ENCODE peak calls at places on chromosomes 4 and X, in eight cellular contexts. F is NCI-H1694 treated with DMSO at 0.1 percent for 48 hours, D is A673, M is HT1080, U is ureter, J is cardiac muscle cell, E is SJSA1, A is astrocyte. W is an unnamed sample.

GRCh38 chrX:151153086-151153485 is 23.3 kb upstream of the GPR50 start:
- DNase-seq in M (peak; percentile 65), J (peak; percentile 34), F (no peak), A (peak; percentile 20), U (no peak), D (peak; percentile 8), E (no peak), W (no peak)

GRCh38 chr4:82499705-82500104 is 62.1 kb downstream of the TMEM150C start:
- DNase-seq in U (no peak), E (no peak), J (no peak), D (no peak), F (peak; percentile 52), M (no peak), A (no peak), W (no peak)

GRCh38 chr4:155442267-155443105 is 65.7 kb upstream of the MAP9 start:
- DNase-seq in M (peak; percentile 64), A (peak; percentile 41), F (peak; percentile 19), E (peak; percentile 57), D (peak; percentile 70), J (peak; percentile 84), U (peak; percentile 83), W (peak; percentile 23)

GRCh38 chr4:127410201-127410600 is 222.6 kb upstream of the INTU start:
- DNase-seq in M (no peak), J (no peak), U (no peak), A (no peak), E (no peak), F (no peak), D (no peak), W (no peak)

GRCh38 chrX:1185556-1185955 is 26.9 kb downstream of the CRLF2 start:
- DNase-seq in D (no peak), U (no peak), J (no peak), E (peak; percentile 18), M (no peak), F (no peak), A (no peak), W (no peak)

GRCh38 chr4:77827343-77827742 is 8.2 kb upstream of the CNOT6L start:
- DNase-seq in J (no peak), M (no peak), U (no peak), A (no peak), D (no peak), F (no peak), E (no peak), W (no peak)

GRCh38 chr4:779555-779954 is 46.4 kb downstream of the CPLX1 start:
- DNase-seq in D (no peak), J (no peak), E (no peak), A (no peak), M (no peak), U (no peak), F (no peak), W (no peak)

GRCh38 chr4:40845136-40845910 is 95.6 kb downstream of the NSUN7 start:
- DNase-seq in M (no peak), J (peak; percentile 37), E (no peak), F (no peak), D (no peak), U (no peak), A (no peak), W (no peak)

GRCh38 chr4:137881641-137882040 is 349.3 kb upstream of the PCDH18 start:
- DNase-seq in D (no peak), U (no peak), M (no peak), F (no peak), J (no peak), E (no peak), A (no peak), W (no peak)

GRCh38 chr4:139641218-139641617 is 24.4 kb upstream of the MGST2 start:
- DNase-seq in D (no peak), J (no peak), A (peak; percentile 67), F (no peak), U (no peak), E (no peak), M (peak; percentile 46), W (no peak)

GRCh38 chrX:135213200-135213844 is 38.5 kb upstream of the ETDA start:
- DNase-seq in J (no peak), A (no peak), D (no peak), U (no peak), F (no peak), E (no peak), M (no peak), W (no peak)

GRCh38 chr4:65943076-65943475 is 272.8 kb upstream of the EPHA5 start:
- DNase-seq in M (peak; percentile 82), F (no peak), J (peak; percentile 89), A (peak; percentile 89), D (peak; percentile 57), U (no peak), E (peak; percentile 61), W (peak; percentile 83)

GRCh38 chr4:109164011-109164410 is 138.4 kb downstream of the COL25A1 start:
- DNase-seq in D (peak; percentile 61), M (no peak), J (peak; percentile 76), F (no peak), A (peak; percentile 61), E (no peak), U (no peak), W (no peak)

GRCh38 chr4:133151301-133151680 is 2.2 kb downstream of the PCDH10 start:
- DNase-seq in M (no peak), E (no peak), F (no peak), D (peak; percentile 64), U (no peak), J (peak; percentile 39), A (peak; percentile 30), W (no peak)

GRCh38 chr4:129179276-129179675 is 83.3 kb downstream of the C4orf33 start:
- DNase-seq in U (no peak), F (no peak), A (no peak), J (no peak), E (no peak), D (no peak), M (no peak), W (no peak)

GRCh38 chr4:82419451-82419850 is 10.8 kb downstream of the HNRNPDL start:
- DNase-seq in D (peak; percentile 24), A (no peak), J (no peak), U (no peak), M (no peak), E (no peak), F (no peak), W (no peak)

GRCh38 chr4:78149737-78150136 is 92.6 kb downstream of the FRAS1 start:
- DNase-seq in F (no peak), E (no peak), D (no peak), J (peak; percentile 31), M (no peak), A (no peak), U (no peak), W (no peak)

GRCh38 chr4:140611854-140612253 is 43.1 kb upstream of the UCP1 start:
- DNase-seq in U (no peak), E (no peak), M (peak; percentile 16), J (no peak), A (no peak), D (no peak), F (no peak), W (no peak)

GRCh38 chr4:11293866-11294265 is 134.8 kb downstream of the HS3ST1 start:
- DNase-seq in E (no peak), A (peak; percentile 50), F (no peak), D (no peak), J (peak; percentile 24), M (no peak), U (no peak), W (no peak)

GRCh38 chrX:11478036-11478435 is 184.8 kb downstream of the AMELX start:
- DNase-seq in M (no peak), A (no peak), U (no peak), D (no peak), E (no peak), F (no peak), J (no peak), W (no peak)

GRCh38 chr4:21134994-21135393 is 434.7 kb downstream of the PACRGL start:
- DNase-seq in D (peak; percentile 37), E (no peak), J (peak; percentile 5), U (no peak), A (peak; percentile 6), F (peak; percentile 17), M (peak; percentile 44), W (no peak)

GRCh38 chr4:77193511-77194236 is 36.7 kb downstream of the CCNG2 start:
- DNase-seq in M (no peak), E (no peak), J (no peak), A (no peak), F (no peak), U (peak; percentile 61), D (no peak), W (no peak)

GRCh38 chrX:131199086-131199485 is 90.0 kb downstream of the IGSF1 start:
- DNase-seq in M (peak; percentile 1), D (no peak), J (no peak), A (no peak), F (no peak), E (no peak), U (no peak), W (no peak)

GRCh38 chr4:5165419-5166369 is 114.4 kb downstream of the STK32B start:
- DNase-seq in E (peak; percentile 70), M (peak; percentile 79), A (peak; percentile 66), D (peak; percentile 94), F (no peak), J (peak; percentile 29), U (no peak), W (peak; percentile 58)

GRCh38 chrX:23332888-23333821 is 1.5 kb upstream of the PTCHD1 start:
- DNase-seq in M (no peak), E (no peak), J (peak; percentile 25), F (no peak), D (no peak), A (no peak), U (no peak), W (no peak)

GRCh38 chr4:8840816-8841455 is 30.7 kb downstream of the HMX1 start:
- DNase-seq in E (peak; percentile 16), U (peak; percentile 29), D (no peak), J (no peak), M (no peak), A (no peak), F (no peak), W (no peak)

GRCh38 chr4:8776366-8776765 is 95.3 kb downstream of the HMX1 start:
- DNase-seq in U (no peak), A (no peak), M (no peak), D (no peak), E (no peak), F (no peak), J (no peak), W (no peak)

W was measured in SJCRH30.